ENCODE peak calls at places on chromosome 17, in four cellular contexts. W is upper lobe of right lung; I is CD8-positive, alpha-beta T cell; N is adipocyte. D is an unnamed sample.

GRCh38 chr17:32769846-32770245 is 107.1 kb downstream of the MYO1D start:
- DNase-seq in I (no peak), W (no peak), N (no peak), D (no peak)

GRCh38 chr17:63999680-64000531 is 1.8 kb downstream of the PRR29 start:
- DNase-seq in W (no peak), I (no peak), N (no peak), D (no peak)

GRCh38 chr17:81416612-81417011 is 21.4 kb downstream of the BAHCC1 start:
- DNase-seq in N (no peak), I (no peak), W (no peak), D (no peak)

GRCh38 chr17:2635241-2635640 is 41.8 kb downstream of the PAFAH1B1 start:
- DNase-seq in N (no peak), I (no peak), W (no peak), D (no peak)

GRCh38 chr17:81210868-81211267 is 11.9 kb downstream of the CEP131 start:
- DNase-seq in W (no peak), I (no peak), N (no peak), D (no peak)

GRCh38 chr17:30378191-30378796 is 433 bp upstream of the CPD start:
- DNase-seq in I (peak; percentile 38), W (peak; percentile 68), N (peak; percentile 57), D (no peak)

GRCh38 chr17:48453447-48453846 is 23.4 kb upstream of the SKAP1 start:
- DNase-seq in N (no peak), I (no peak), W (no peak), D (no peak)

GRCh38 chr17:45402916-45403315 is 29.8 kb downstream of the ARHGAP27 start:
- DNase-seq in I (no peak), N (no peak), W (no peak), D (no peak)

GRCh38 chr17:76704799-76705198 is 6.0 kb downstream of the MXRA7 start:
- DNase-seq in N (no peak), I (no peak), W (no peak), D (no peak)

GRCh38 chr17:49111934-49112333 is 20.6 kb upstream of the B4GALNT2 start:
- DNase-seq in I (no peak), N (no peak), W (no peak), D (no peak)

GRCh38 chr17:39393732-39394131 is 7.7 kb downstream of the FBXL20 start:
- DNase-seq in I (no peak), W (no peak), N (no peak), D (peak; percentile 20)

GRCh38 chr17:82962163-82962720 is 117.2 kb upstream of the METRNL start:
- DNase-seq in W (no peak), N (peak; percentile 8), I (no peak), D (no peak)

GRCh38 chr17:57832299-57832698 is 17.5 kb downstream of the MRPS23 start:
- DNase-seq in I (no peak), W (no peak), N (no peak), D (no peak)

GRCh38 chr17:33267279-33267790 is 25.8 kb downstream of the ASIC2 start:
- DNase-seq in W (no peak), I (no peak), N (peak; percentile 5), D (no peak)

GRCh38 chr17:35621768-35622167 is 34.6 kb downstream of the AP2B1 start:
- DNase-seq in N (no peak), W (no peak), I (no peak), D (no peak)

GRCh38 chr17:77320501-77321256 is 179.9 kb downstream of the SEC14L1 start:
- DNase-seq in N (peak; percentile 85), I (no peak), W (peak; percentile 69), D (no peak)

GRCh38 chr17:1766382-1767135 is 4.7 kb downstream of the SERPINF1 start:
- DNase-seq in W (no peak), I (no peak), N (no peak), D (no peak)

GRCh38 chr17:21218101-21218500 is 4.1 kb upstream of the TMEM11 start:
- DNase-seq in N (peak; percentile 9), W (no peak), I (no peak), D (no peak)

DNA sequence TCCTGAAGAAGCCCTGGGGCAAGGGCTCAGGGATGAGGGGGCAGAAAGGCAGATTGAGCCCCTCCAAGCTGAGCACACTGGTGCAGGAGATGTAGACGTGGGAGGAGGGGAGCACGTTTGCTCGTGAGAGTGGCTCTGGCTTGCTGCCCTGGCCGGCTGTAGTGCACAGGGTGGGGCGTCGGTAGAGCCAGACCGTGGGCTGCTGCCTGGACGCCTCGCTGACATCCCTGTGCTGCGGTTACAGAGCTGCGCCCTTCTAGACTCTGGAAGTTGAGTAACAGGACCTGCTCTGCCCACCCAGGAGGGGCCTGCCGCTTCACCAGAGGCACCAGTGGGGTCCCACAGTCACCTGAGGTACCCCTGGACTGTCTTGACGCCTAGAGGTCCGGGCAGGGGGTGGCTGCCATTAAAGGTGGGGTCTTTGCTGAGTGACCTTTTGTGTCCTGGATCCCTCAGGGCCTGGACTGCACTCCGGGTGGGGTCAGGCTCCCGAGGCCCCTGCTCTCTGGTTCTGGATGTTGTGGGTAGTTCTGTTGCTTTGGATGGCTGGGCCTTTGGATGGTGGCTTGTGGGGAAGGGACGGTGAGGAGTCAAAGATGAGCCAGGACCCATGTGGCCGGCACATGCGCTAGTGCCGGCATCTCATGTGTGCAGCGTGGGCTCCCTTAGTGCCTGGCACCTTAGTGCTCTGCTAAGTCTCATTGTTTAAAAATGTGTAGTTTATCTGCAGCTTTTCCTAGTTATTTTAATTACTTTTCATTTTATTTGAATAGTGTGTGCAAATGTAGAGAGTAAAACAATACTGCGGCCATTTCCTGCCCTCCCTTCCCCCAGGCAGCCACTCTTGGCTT is 41.7 kb downstream of the PGS1 start:
- DNase-seq in W (no peak), I (no peak), N (no peak), D (no peak)
- H3K36me3 ChIP-seq in W (peaks cover 58% of the 10 kb centered on the region), I (peaks cover 40% of the 10 kb centered on the region), N (peaks cover 45% of the 10 kb centered on the region), D (peaks cover 64% of the 10 kb centered on the region)

GRCh38 chr17:40402668-40403067 is 15.0 kb downstream of the TOP2A start:
- DNase-seq in I (no peak), N (no peak), W (no peak), D (no peak)
- H3K36me3 ChIP-seq in I (no peaks in the 10 kb centered on the region), N (no peaks in the 10 kb centered on the region), W (no peaks in the 10 kb centered on the region), D (no peaks in the 10 kb centered on the region)

GRCh38 chr17:74159226-74159840 is 44.1 kb upstream of the RPL38 start:
- DNase-seq in W (peak; percentile 29), N (no peak), I (no peak), D (no peak)
- H3K36me3 ChIP-seq in W (no peaks in the 10 kb centered on the region), N (no peaks in the 10 kb centered on the region), I (no peaks in the 10 kb centered on the region), D (no peaks in the 10 kb centered on the region)

GRCh38 chr17:44077595-44077909 is 7.0 kb downstream of the G6PC3 start:
- DNase-seq in W (peak; percentile 57), N (no peak), I (no peak), D (no peak)
- H3K36me3 ChIP-seq in W (peaks cover 78% of the 10 kb centered on the region), N (peaks cover 77% of the 10 kb centered on the region), I (peaks cover 19% of the 10 kb centered on the region), D (peaks cover 26% of the 10 kb centered on the region)

DNA sequence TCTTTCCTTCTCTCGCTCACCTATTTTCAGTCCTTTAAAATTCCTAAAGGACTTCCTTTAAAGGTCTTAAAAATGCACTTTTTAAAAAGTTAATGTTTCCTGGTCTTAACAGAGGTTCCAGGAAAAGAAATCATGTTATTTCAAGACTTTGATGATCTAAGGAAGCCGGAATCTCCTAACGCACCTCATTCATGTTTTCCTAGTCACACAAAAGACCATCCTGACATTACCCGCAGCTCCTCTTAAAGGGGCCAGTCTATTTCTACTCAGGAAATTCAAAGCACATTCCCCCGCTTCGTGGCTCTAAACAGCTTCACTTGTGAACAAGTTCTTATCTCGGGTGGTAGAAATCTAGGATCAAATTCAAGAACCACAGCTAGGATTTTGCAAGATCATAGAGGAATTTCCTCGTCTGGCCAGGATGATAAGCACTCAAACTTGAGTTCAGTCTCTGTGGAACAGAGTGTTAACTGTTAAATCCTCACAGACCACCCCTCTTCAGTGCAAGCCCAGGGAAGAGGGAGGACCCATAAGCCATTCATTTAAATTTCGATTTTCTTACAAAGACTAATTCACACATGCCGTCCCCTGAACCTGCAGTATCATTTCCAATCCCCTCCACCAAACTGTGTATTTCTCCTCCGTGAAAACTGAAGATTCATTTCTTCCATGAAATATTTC is 137.1 kb upstream of the AXIN2 start:
- DNase-seq in W (no peak), I (no peak), N (peak; percentile 57), D (no peak)
- H3K36me3 ChIP-seq in W (no peaks in the 10 kb centered on the region), I (no peaks in the 10 kb centered on the region), N (no peaks in the 10 kb centered on the region), D (no peaks in the 10 kb centered on the region)

DNA sequence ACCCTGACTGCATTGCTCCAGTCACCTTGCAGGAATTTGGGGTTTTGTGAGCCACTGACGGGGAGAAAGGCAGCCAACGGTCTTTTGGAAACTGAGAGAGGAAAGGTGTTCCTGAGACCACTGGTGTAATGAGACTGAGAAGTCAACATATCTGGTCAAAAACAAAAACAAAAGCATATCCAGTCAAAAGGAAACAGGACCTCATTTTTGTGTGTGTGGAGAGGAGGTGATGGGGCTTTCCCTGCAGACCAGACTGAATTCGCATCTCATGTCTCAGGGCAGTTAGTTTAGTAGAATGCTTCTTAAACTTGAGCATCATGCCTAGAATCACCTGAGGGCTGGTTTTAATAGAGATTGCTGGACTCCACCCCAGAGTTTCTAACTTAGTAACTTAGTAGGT is 198.4 kb downstream of the COPRS start:
- DNase-seq in W (no peak), I (no peak), N (no peak), D (no peak)
- H3K36me3 ChIP-seq in W (no peaks in the 10 kb centered on the region), I (no peaks in the 10 kb centered on the region), N (no peaks in the 10 kb centered on the region), D (no peaks in the 10 kb centered on the region)